ENCODE peak calls at places on chromosome 14, in eight cellular contexts. P, B, C, N, Z, V, Y and I are unnamed samples.

GRCh38 chr14:69539631-69540410 is 34.9 kb downstream of the CCDC177 start:
- DNase-seq in P (peak; percentile 15), B (peak; percentile 66), C (peak; percentile 56), N (no peak), Z (no peak), V (no peak), Y (no peak), I (no peak)

GRCh38 chr14:75452324-75452723 is 24.5 kb downstream of the JDP2 start:
- DNase-seq in P (no peak), B (no peak), C (no peak), N (no peak), Z (no peak), V (no peak), Y (peak; percentile 21), I (no peak)

GRCh38 chr14:22478247-22478646 is 110.8 kb downstream of the DAD1 start:
- DNase-seq in P (no peak), B (no peak), C (no peak), N (no peak), Z (no peak), V (no peak), Y (no peak), I (no peak)

GRCh38 chr14:88023658-88024187 is 18.8 kb downstream of the GPR65 start:
- DNase-seq in P (no peak), B (no peak), C (no peak), N (peak; percentile 78), Z (no peak), V (no peak), Y (peak; percentile 75), I (no peak)

GRCh38 chr14:37712976-37713431 is 117.6 kb downstream of the TTC6 start:
- DNase-seq in P (no peak), B (no peak), C (no peak), N (peak; percentile 35), Z (no peak), V (no peak), Y (no peak), I (no peak)

GRCh38 chr14:105487986-105488777 is 1.5 kb downstream of the CRIP1 start:
- DNase-seq in P (no peak), B (no peak), C (no peak), N (no peak), Z (no peak), V (peak; percentile 86), Y (no peak), I (no peak)

GRCh38 chr14:68616255-68616902 is 176.5 kb downstream of the ZFP36L1 start:
- DNase-seq in P (no peak), B (no peak), C (peak; percentile 42), N (no peak), Z (no peak), V (no peak), Y (peak; percentile 61), I (no peak)

GRCh38 chr14:31194661-31195060 is 12.9 kb downstream of the HECTD1 start:
- DNase-seq in P (no peak), B (no peak), C (no peak), N (no peak), Z (no peak), V (no peak), Y (no peak), I (no peak)

GRCh38 chr14:21039059-21039422 is 3.1 kb upstream of the RNASE7 start:
- DNase-seq in P (peak; percentile 49), B (peak; percentile 33), C (peak; percentile 43), N (peak; percentile 73), Z (no peak), V (peak; percentile 88), Y (peak; percentile 82), I (no peak)

GRCh38 chr14:65879218-65880009 is 466.9 kb downstream of the FUT8 start:
- DNase-seq in P (peak; percentile 64), B (peak; percentile 85), C (peak; percentile 60), N (no peak), Z (no peak), V (no peak), Y (no peak), I (no peak)

GRCh38 chr14:22797017-22797917 is 18.0 kb downstream of the SLC7A7 start:
- DNase-seq in P (no peak), B (no peak), C (no peak), N (no peak), Z (no peak), V (no peak), Y (peak; percentile 91), I (no peak)

GRCh38 chr14:56271988-56272387 is 153.8 kb downstream of the PELI2 start:
- DNase-seq in P (peak; percentile 95), B (no peak), C (peak; percentile 71), N (no peak), Z (no peak), V (no peak), Y (no peak), I (no peak)

GRCh38 chr14:84857129-84857528 is 672.8 kb upstream of the FLRT2 start:
- DNase-seq in P (no peak), B (no peak), C (no peak), N (no peak), Z (no peak), V (no peak), Y (no peak), I (no peak)

GRCh38 chr14:51554953-51555352 is 96.8 kb upstream of the FRMD6 start:
- DNase-seq in P (no peak), B (no peak), C (peak; percentile 72), N (no peak), Z (peak; percentile 10), V (no peak), Y (peak; percentile 69), I (no peak)

GRCh38 chr14:90408713-90409112 is 11.9 kb downstream of the CALM1 start:
- DNase-seq in P (no peak), B (no peak), C (peak; percentile 23), N (no peak), Z (no peak), V (no peak), Y (peak; percentile 23), I (no peak)

GRCh38 chr14:93073366-93073722 is 42.4 kb downstream of the ITPK1 start:
- DNase-seq in P (no peak), B (no peak), C (no peak), N (no peak), Z (no peak), V (no peak), Y (no peak), I (no peak)
- H3K9ac ChIP-seq in P (no peak overlapping the region), B (no peak overlapping the region), C (no peak overlapping the region), N (no peak overlapping the region), Z (no peak overlapping the region), V (no peak overlapping the region), Y (no peak overlapping the region), I (no peak overlapping the region)

GRCh38 chr14:76954371-76954770 is 74.1 kb downstream of the IRF2BPL start:
- DNase-seq in P (no peak), B (no peak), C (no peak), N (no peak), Z (no peak), V (no peak), Y (no peak), I (no peak)

GRCh38 chr14:76953196-76953945 is 75.1 kb downstream of the IRF2BPL start:
- DNase-seq in P (peak; percentile 67), B (peak; percentile 85), C (peak; percentile 68), N (peak; percentile 45), Z (no peak), V (peak; percentile 78), Y (no peak), I (peak; percentile 77)

GRCh38 chr14:76956253-76957090 is 72.0 kb downstream of the IRF2BPL start:
- DNase-seq in P (peak; percentile 88), B (peak; percentile 93), C (peak; percentile 89), N (peak; percentile 89), Z (peak; percentile 91), V (peak; percentile 94), Y (peak; percentile 98), I (peak; percentile 92)

GRCh38 chr14:76955575-76956252 is 72.8 kb downstream of the IRF2BPL start:
- DNase-seq in P (peak; percentile 34), B (peak; percentile 70), C (peak; percentile 59), N (peak; percentile 59), Z (no peak), V (peak; percentile 44), Y (peak; percentile 78), I (peak; percentile 74)

DNA sequence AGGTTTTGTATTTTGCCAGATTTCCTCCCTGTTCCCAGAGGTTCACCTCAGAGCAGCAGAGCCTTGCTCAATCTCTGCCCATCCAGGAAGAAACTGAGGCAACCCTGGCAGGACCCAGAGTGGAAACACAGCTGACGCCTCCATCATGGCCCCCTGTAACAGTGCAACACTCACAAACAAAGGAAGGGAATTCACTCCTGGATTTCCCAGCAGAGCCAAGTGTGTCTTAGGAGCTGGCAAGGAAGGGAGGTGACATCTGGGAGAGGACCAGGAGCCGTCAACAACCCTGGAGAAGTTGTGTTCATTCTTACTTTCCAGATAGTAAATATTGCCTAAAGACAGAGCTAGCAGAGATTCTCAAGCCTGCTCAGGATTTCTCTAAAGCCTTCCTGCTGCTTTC is 73.7 kb downstream of the IRF2BPL start:
- DNase-seq in P (no peak), B (no peak), C (no peak), N (no peak), Z (no peak), V (no peak), Y (no peak), I (no peak)
- H3K9ac ChIP-seq in P (peak overlapping the region; percentile 26), B (no peak overlapping the region), C (peak overlapping the region; percentile 53), N (peak overlapping the region; percentile 4), Z (no peak overlapping the region), V (no peak overlapping the region), Y (peak overlapping the region; percentile 40), I (no peak overlapping the region)

GRCh38 chr14:54362759-54363437 is 33.9 kb upstream of the CDKN3 start:
- DNase-seq in P (no peak), B (no peak), C (no peak), N (no peak), Z (no peak), V (no peak), Y (peak; percentile 52), I (no peak)
- H3K9ac ChIP-seq in P (no peak overlapping the region), B (no peak overlapping the region), C (no peak overlapping the region), N (no peak overlapping the region), Z (no peak overlapping the region), V (no peak overlapping the region), Y (no peak overlapping the region), I (no peak overlapping the region)

GRCh38 chr14:53140585-53140984 is 12.5 kb downstream of the DDHD1 start:
- DNase-seq in P (no peak), B (no peak), C (no peak), N (no peak), Z (no peak), V (no peak), Y (no peak), I (no peak)
- H3K9ac ChIP-seq in P (no peak overlapping the region), B (no peak overlapping the region), C (no peak overlapping the region), N (no peak overlapping the region), Z (no peak overlapping the region), V (no peak overlapping the region), Y (no peak overlapping the region), I (no peak overlapping the region)